ENCODE peak calls at places on chromosomes 12 and 14, in seven cellular contexts. C, S, W, T, O, K and U are unnamed samples.
A peak's percentile ranks its signal among the peaks of the same experiment; 100 is the strongest.

GRCh38 chr12:72570601-72571000 is 298.4 kb downstream of the TRHDE start:
- DNase-seq in C (no peak), S (no peak), W (no peak), T (no peak), O (no peak), K (no peak), U (peak; percentile 24)

GRCh38 chr12:116594325-116595038 is 35.3 kb downstream of the MAP1LC3B2 start:
- DNase-seq in C (no peak), S (no peak), W (no peak), T (no peak), O (no peak), K (no peak), U (no peak)

GRCh38 chr12:40138526-40138925 is 32.6 kb upstream of the SLC2A13 start:
- DNase-seq in C (no peak), S (peak; percentile 33), W (no peak), T (no peak), O (no peak), K (no peak), U (no peak)

GRCh38 chr12:68086019-68086603 is 73.4 kb downstream of the IFNG start:
- DNase-seq in C (no peak), S (no peak), W (no peak), T (no peak), O (no peak), K (no peak), U (no peak)

GRCh38 chr14:60760648-60761364 is 26.2 kb downstream of the MNAT1 start:
- DNase-seq in C (no peak), S (peak; percentile 87), W (no peak), T (no peak), O (no peak), K (no peak), U (peak; percentile 14)

GRCh38 chr12:53806689-53807088 is 54.9 kb upstream of the CISTR start:
- DNase-seq in C (no peak), S (peak; percentile 39), W (no peak), T (no peak), O (no peak), K (no peak), U (peak; percentile 38)

GRCh38 chr14:75176142-75176820 is at the start of gene TMED10:
- DNase-seq in C (peak; percentile 91), S (peak; percentile 84), W (peak; percentile 88), T (peak; percentile 90), O (peak; percentile 94), K (peak; percentile 84), U (peak; percentile 93)

GRCh38 chr14:90760591-90761316 is 55.5 kb downstream of the TTC7B start:
- DNase-seq in C (peak; percentile 26), S (peak; percentile 5), W (no peak), T (peak; percentile 59), O (no peak), K (no peak), U (peak; percentile 26)

GRCh38 chr12:31263661-31264060 is 62.3 kb downstream of the SINHCAF start:
- DNase-seq in C (no peak), S (no peak), W (no peak), T (no peak), O (no peak), K (no peak), U (no peak)

GRCh38 chr12:52836042-52836466 is 1.9 kb upstream of the KRT79 start:
- DNase-seq in C (no peak), S (peak; percentile 8), W (no peak), T (peak; percentile 40), O (no peak), K (no peak), U (no peak)

GRCh38 chr12:57756406-57757341 is 1.8 kb downstream of the MARCHF9 start:
- DNase-seq in C (no peak), S (no peak), W (no peak), T (no peak), O (peak; percentile 82), K (peak; percentile 42), U (peak; percentile 75)

GRCh38 chr14:52797653-52798052 is 6.2 kb upstream of the GNPNAT1 start:
- DNase-seq in C (no peak), S (no peak), W (no peak), T (no peak), O (no peak), K (no peak), U (no peak)

GRCh38 chr12:97680751-97681150 is 218.1 kb downstream of the RMST start:
- DNase-seq in C (no peak), S (no peak), W (no peak), T (no peak), O (no peak), K (no peak), U (no peak)

GRCh38 chr12:19520646-19521045 is 81.4 kb downstream of the AEBP2 start:
- DNase-seq in C (no peak), S (no peak), W (no peak), T (no peak), O (no peak), K (no peak), U (no peak)

GRCh38 chr14:64303471-64303917 is 9.3 kb upstream of the ESR2 start:
- DNase-seq in C (peak; percentile 61), S (peak; percentile 65), W (no peak), T (peak; percentile 71), O (no peak), K (no peak), U (peak; percentile 56)

GRCh38 chr14:99971929-99972747 is 93.1 kb upstream of the EVL start:
- DNase-seq in C (peak; percentile 29), S (peak; percentile 14), W (peak; percentile 35), T (no peak), O (peak; percentile 84), K (no peak), U (no peak)

GRCh38 chr14:100559455-100559854 is 27.8 kb downstream of the BEGAIN start:
- DNase-seq in C (no peak), S (no peak), W (no peak), T (no peak), O (peak; percentile 28), K (no peak), U (no peak)

GRCh38 chr12:44078273-44078672 is 242.4 kb downstream of the TMEM117 start:
- DNase-seq in C (no peak), S (peak; percentile 2), W (no peak), T (no peak), O (no peak), K (no peak), U (peak; percentile 6)

GRCh38 chr14:105665951-105666277 is 139.5 kb downstream of the TMEM121 start:
- DNase-seq in C (no peak), S (no peak), W (no peak), T (no peak), O (no peak), K (no peak), U (no peak)

GRCh38 chr12:53267309-53268008 is 640 bp upstream of the ESPL1 start:
- DNase-seq in C (no peak), S (no peak), W (no peak), T (no peak), O (no peak), K (no peak), U (no peak)

GRCh38 chr14:76968621-76969063 is 59.9 kb downstream of the IRF2BPL start:
- DNase-seq in C (no peak), S (no peak), W (no peak), T (no peak), O (no peak), K (no peak), U (no peak)

GRCh38 chr12:126338031-126338441 is 1272.8 kb downstream of the AACS start:
- DNase-seq in C (no peak), S (no peak), W (no peak), T (no peak), O (no peak), K (no peak), U (no peak)

GRCh38 chr14:78758333-78758732 is 588.2 kb downstream of the NRXN3 start:
- DNase-seq in C (peak; percentile 38), S (peak; percentile 45), W (no peak), T (peak; percentile 49), O (no peak), K (peak; percentile 37), U (peak; percentile 43)

GRCh38 chr12:70365398-70365647 is 767 bp upstream of the KCNMB4 start:
- DNase-seq in C (no peak), S (no peak), W (no peak), T (no peak), O (no peak), K (no peak), U (no peak)
- H3K27me3 ChIP-seq in C (no peaks in the 10 kb centered on the region), S (no peaks in the 10 kb centered on the region), W (no peaks in the 10 kb centered on the region), T (peaks cover 33% of the 10 kb centered on the region), O (peaks cover 7% of the 10 kb centered on the region), K (no peaks in the 10 kb centered on the region), U (peaks cover 32% of the 10 kb centered on the region)

GRCh38 chr12:130139971-130140547 is 22.2 kb upstream of the FZD10 start:
- DNase-seq in C (no peak), S (no peak), W (no peak), T (no peak), O (no peak), K (no peak), U (peak; percentile 50)

GRCh38 chr12:130139541-130139940 is 22.7 kb upstream of the FZD10 start:
- DNase-seq in C (no peak), S (no peak), W (no peak), T (no peak), O (no peak), K (no peak), U (no peak)

GRCh38 chr12:130141901-130142683 is 20.2 kb upstream of the FZD10 start:
- DNase-seq in C (no peak), S (no peak), W (no peak), T (no peak), O (no peak), K (no peak), U (no peak)

GRCh38 chr12:130142736-130143135 is 19.5 kb upstream of the FZD10 start:
- DNase-seq in C (no peak), S (no peak), W (no peak), T (no peak), O (no peak), K (no peak), U (no peak)

DNA sequence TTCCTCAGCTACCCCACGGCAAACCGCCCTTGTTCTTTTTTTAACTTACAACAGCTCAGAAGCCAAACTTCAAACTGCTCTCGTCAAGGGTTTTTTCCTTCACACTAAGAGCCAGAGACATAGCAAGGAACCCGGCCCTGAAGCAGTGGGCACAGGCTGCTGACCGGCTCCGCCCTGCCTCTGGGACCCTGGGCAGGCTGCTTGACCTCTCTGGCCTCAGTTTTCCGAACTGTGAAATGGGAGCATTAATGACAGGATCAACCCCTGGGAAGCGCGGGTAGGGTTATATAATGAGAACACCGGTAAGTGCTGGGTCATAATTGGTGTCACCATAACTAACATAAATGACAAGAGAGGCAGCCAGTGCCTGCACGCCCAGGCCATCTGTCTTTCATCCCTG is 21.2 kb upstream of the FZD10 start:
- DNase-seq in C (no peak), S (no peak), W (no peak), T (no peak), O (no peak), K (no peak), U (no peak)
- H3K27me3 ChIP-seq in C (no peaks in the 10 kb centered on the region), S (no peaks in the 10 kb centered on the region), W (peaks cover 10% of the 10 kb centered on the region), T (no peaks in the 10 kb centered on the region), O (no peaks in the 10 kb centered on the region), K (no peaks in the 10 kb centered on the region), U (peaks cover 10% of the 10 kb centered on the region)

GRCh38 chr14:58149196-58149595 is 2.8 kb downstream of the ARMH4 start:
- DNase-seq in C (no peak), S (no peak), W (no peak), T (no peak), O (no peak), K (no peak), U (no peak)
- H3K27me3 ChIP-seq in C (no peaks in the 10 kb centered on the region), S (peaks cover 13% of the 10 kb centered on the region), W (no peaks in the 10 kb centered on the region), T (peaks cover 46% of the 10 kb centered on the region), O (no peaks in the 10 kb centered on the region), K (no peaks in the 10 kb centered on the region), U (peaks cover 27% of the 10 kb centered on the region)

DNA sequence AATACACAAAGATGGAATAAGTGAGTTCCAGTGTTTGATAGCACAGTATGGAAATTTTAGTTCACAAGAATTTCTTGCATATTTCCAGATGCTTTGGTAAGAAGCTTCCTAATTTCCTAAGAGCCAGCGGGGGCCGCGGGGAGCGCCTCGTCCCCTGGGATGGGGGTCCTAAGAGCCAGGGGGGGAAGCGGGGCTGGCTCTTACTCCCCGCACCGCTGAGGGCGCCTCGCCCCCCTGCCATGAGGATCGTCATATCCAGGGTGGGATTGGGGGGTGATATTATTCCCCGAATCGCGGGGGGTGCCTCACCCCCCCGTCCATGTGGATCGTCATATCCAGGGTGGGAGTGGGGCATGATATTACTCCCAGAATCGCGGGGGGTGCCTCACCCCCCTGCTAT is 100.5 kb upstream of the GNG2 start:
- DNase-seq in C (no peak), S (no peak), W (no peak), T (no peak), O (peak; percentile 70), K (no peak), U (no peak)
- H3K27me3 ChIP-seq in C (no peaks in the 10 kb centered on the region), S (no peaks in the 10 kb centered on the region), W (no peaks in the 10 kb centered on the region), T (no peaks in the 10 kb centered on the region), O (no peaks in the 10 kb centered on the region), K (no peaks in the 10 kb centered on the region), U (no peaks in the 10 kb centered on the region)